ENCODE peak calls at places on chromosomes 5 and 9, in four cellular contexts. Y is lower leg skin, N is cardiac fibroblast, T is HL-60. X is an unnamed sample.

GRCh38 chr9:92960561-92961290 is 13.4 kb downstream of the FGD3 start:
- DNase-seq in Y (peak), N (no peak), T (no peak), X (no peak)

GRCh38 chr5:114223866-114224265 is 138.0 kb upstream of the KCNN2 start:
- DNase-seq in Y (no peak), N (peak), T (no peak), X (no peak)

GRCh38 chr9:112784020-112784788 is 33.6 kb downstream of the SNX30 start:
- DNase-seq in Y (no peak), N (peak), T (no peak), X (no peak)

GRCh38 chr9:89381308-89381609 is 63.0 kb downstream of the SECISBP2 start:
- DNase-seq in Y (no peak), N (no peak), T (no peak), X (no peak)

GRCh38 chr5:140351609-140352334 is 5.4 kb upstream of the HBEGF start:
- DNase-seq in Y (no peak), N (peak), T (peak), X (no peak)

GRCh38 chr5:37723147-37723961 is 116.5 kb downstream of the GDNF start:
- DNase-seq in Y (no peak), N (no peak), T (no peak), X (no peak)

GRCh38 chr5:74123928-74124327 is 497.9 kb downstream of the ARHGEF28 start:
- DNase-seq in Y (no peak), N (no peak), T (no peak), X (no peak)

GRCh38 chr5:132372122-132372521 is 2.6 kb downstream of the SLC22A5 start:
- DNase-seq in Y (peak), N (no peak), T (no peak), X (no peak)

GRCh38 chr5:171984748-171985419 is 21.6 kb downstream of the FBXW11 start:
- DNase-seq in Y (no peak), N (peak), T (no peak), X (no peak)

GRCh38 chr5:58493136-58493535 is 1.9 kb downstream of the GAPT start:
- DNase-seq in Y (no peak), N (no peak), T (no peak), X (no peak)

GRCh38 chr5:53942724-53943123 is 367.6 kb downstream of the ARL15 start:
- DNase-seq in Y (no peak), N (peak), T (no peak), X (no peak)

GRCh38 chr5:111384220-111384619 is 128.1 kb downstream of the STARD4 start:
- DNase-seq in Y (no peak), N (peak), T (no peak), X (no peak)

GRCh38 chr9:112548836-112549235 is 62.2 kb downstream of the KIAA1958 start:
- DNase-seq in Y (no peak), N (no peak), T (no peak), X (no peak)

DNA sequence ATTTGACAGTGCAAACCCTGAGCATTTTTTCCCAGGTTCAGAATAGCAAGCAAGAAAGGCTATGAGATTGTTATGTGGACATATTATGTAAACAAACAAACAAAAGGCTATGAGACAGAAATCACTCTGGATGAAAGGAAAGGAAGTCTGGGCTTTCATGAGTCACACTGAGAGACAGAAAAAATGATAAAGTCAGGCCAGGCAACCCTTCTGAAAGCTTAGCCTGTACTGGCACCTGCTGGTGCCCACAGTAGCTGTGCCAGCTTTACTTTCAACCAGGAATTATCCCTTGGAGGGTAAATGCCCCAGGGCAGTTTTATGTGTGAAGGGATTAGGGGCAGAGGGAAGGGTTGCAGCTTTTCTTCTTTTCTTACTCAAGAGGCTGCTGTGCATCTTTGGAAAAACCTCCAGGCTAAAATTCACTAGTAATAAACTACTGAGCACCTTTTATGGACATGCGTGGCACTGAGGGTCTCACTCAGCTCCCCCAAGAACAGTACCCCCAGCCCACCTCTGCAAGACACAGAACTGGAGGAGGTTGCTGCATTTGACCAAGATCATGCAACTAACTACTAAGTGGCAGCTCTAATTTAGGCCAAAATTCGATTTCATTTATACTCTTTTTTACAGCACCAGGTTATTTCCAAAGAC is 41.7 kb downstream of the ACTL7B start:
- DNase-seq in Y (no peak), N (peak), T (no peak), X (no peak)
- TF ChIP-seq CTCF in Y (no peak), N (peak), T (peak), X (peak)

GRCh38 chr5:18314192-18314778 is 680.0 kb downstream of the TAF11L14 start:
- DNase-seq in Y (no peak), N (peak), T (no peak), X (no peak)
- TF ChIP-seq CTCF in Y (no peak), N (peak), T (no peak), X (peak)

GRCh38 chr5:148011407-148012124 is 52.2 kb upstream of the SPINK5 start:
- DNase-seq in Y (no peak), N (peak), T (peak), X (no peak)

GRCh38 chr5:148014276-148014675 is 49.5 kb upstream of the SPINK5 start:
- DNase-seq in Y (no peak), N (no peak), T (no peak), X (no peak)

DNA sequence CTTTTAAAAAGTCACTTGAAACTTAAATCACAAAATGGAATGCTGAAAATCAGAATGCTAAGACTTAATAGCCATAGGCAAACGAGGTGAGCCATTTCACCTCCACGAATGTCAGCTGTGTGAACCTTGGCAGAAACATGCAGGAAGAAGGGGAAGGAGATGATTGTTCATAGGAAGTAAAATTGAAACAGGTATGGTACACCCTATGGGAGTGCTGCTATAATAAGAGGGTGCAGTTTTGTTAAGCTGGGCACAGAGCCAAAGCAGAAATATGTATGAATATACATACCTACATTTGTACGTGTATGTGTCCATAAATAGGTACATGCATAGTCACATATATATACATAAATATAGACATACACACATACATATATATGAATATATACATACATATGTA is 51.0 kb upstream of the SPINK5 start:
- DNase-seq in Y (no peak), N (no peak), T (no peak), X (no peak)
- TF ChIP-seq CTCF in Y (no peak), N (no peak), T (no peak), X (no peak)

DNA sequence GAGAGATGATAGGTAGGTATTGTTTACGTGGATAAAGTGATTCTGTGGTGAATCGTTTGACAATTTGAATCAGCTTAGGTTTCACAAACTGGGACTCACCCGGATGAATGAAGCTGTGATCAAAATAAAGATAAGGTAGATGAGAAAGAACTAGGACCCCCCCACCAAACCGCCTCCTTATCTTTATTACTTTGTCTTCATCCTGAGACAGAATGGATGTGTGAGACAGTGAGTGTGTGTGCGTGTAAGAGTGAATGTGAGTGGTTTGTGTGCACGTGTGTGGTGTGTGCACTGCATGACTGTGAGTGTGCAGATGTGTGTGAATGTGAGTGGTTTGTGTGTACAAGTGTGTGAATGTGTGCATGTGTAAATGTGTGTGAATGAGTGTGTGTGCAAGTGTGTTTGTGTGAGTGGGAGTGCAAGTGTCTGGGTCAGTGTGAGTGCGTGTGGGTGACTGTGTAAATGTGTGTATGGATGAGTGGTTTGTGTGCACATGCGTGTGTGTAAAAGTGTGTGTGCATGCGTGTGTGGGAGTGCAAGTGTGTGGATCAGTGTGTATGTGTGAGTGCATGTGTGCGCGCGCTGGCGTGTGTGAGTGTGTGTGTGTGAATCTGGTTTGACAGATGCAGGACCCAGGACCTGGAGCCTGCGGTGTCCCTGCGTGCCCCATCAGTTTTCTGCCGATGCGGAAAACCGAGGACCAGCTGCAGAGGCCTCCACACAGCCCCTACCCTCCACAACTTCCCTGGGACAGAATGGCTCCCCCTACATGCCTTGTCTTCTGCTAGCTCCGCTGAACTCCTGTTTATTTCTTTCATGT is 11.4 kb upstream of the ENG start:
- DNase-seq in Y (no peak), N (no peak), T (no peak), X (no peak)
- TF ChIP-seq CTCF in Y (no peak), N (no peak), T (no peak), X (no peak)

GRCh38 chr9:91771027-91771426 is 179.0 kb downstream of the ROR2 start:
- DNase-seq in Y (no peak), N (peak), T (no peak), X (no peak)
- TF ChIP-seq CTCF in Y (no peak), N (peak), T (no peak), X (peak)

X was measured in D721Med.